ENCODE peak calls at places on chromosomes 3 and 15, in seven cellular contexts. One of them, this sample, is unnamed.

GRCh38 chr3:127152676-127153505 is 40.0 kb upstream of the PRR23E start:
- DNase-seq in SK-N-SH: no peak
- DNase-seq in GM23338: no peak
- DNase-seq in HCT116: no peak
- DNase-seq in neural progenitor cell: no peak
- DNase-seq in PC-3: no peak
- DNase-seq in MM.1S: no peak
- DNase-seq in this sample: no peak

GRCh38 chr3:120496278-120496975 is 45.6 kb upstream of the FSTL1 start:
- DNase-seq in SK-N-SH: no peak
- DNase-seq in neural progenitor cell: no peak
- DNase-seq in PC-3: peak
- DNase-seq in MM.1S: no peak
- DNase-seq in HCT116: no peak
- DNase-seq in GM23338: no peak
- DNase-seq in this sample: no peak

GRCh38 chr15:80059786-80060489 is 462 bp downstream of the ZFAND6 start:
- DNase-seq in PC-3: peak
- DNase-seq in HCT116: peak
- DNase-seq in SK-N-SH: peak
- DNase-seq in neural progenitor cell: peak
- DNase-seq in MM.1S: peak
- DNase-seq in GM23338: peak
- DNase-seq in this sample: peak

GRCh38 chr3:124731760-124732159 is 1.5 kb downstream of the UMPS start:
- DNase-seq in HCT116: no peak
- DNase-seq in GM23338: no peak
- DNase-seq in SK-N-SH: no peak
- DNase-seq in MM.1S: no peak
- DNase-seq in PC-3: no peak
- DNase-seq in neural progenitor cell: no peak
- DNase-seq in this sample: no peak

GRCh38 chr15:65953622-65954021 is 84.3 kb downstream of the RAB11A start:
- DNase-seq in MM.1S: peak
- DNase-seq in HCT116: no peak
- DNase-seq in neural progenitor cell: no peak
- DNase-seq in PC-3: no peak
- DNase-seq in GM23338: no peak
- DNase-seq in SK-N-SH: no peak
- DNase-seq in this sample: peak

GRCh38 chr3:172148269-172148668 is 108.9 kb downstream of the FNDC3B start:
- DNase-seq in PC-3: peak
- DNase-seq in HCT116: no peak
- DNase-seq in neural progenitor cell: no peak
- DNase-seq in MM.1S: no peak
- DNase-seq in GM23338: no peak
- DNase-seq in SK-N-SH: no peak
- DNase-seq in this sample: no peak

GRCh38 chr3:127493924-127494646 is 96.4 kb downstream of the TPRA1 start:
- DNase-seq in neural progenitor cell: no peak
- DNase-seq in SK-N-SH: no peak
- DNase-seq in GM23338: peak
- DNase-seq in HCT116: no peak
- DNase-seq in PC-3: no peak
- DNase-seq in MM.1S: no peak
- DNase-seq in this sample: no peak

GRCh38 chr3:136042608-136043221 is 77.2 kb downstream of the PPP2R3A start:
- DNase-seq in GM23338: peak
- DNase-seq in SK-N-SH: peak
- DNase-seq in neural progenitor cell: peak
- DNase-seq in HCT116: peak
- DNase-seq in PC-3: peak
- DNase-seq in MM.1S: peak
- DNase-seq in this sample: peak

GRCh38 chr3:61493339-61493738 is 68.0 kb upstream of the PTPRG start:
- DNase-seq in HCT116: no peak
- DNase-seq in MM.1S: no peak
- DNase-seq in neural progenitor cell: no peak
- DNase-seq in GM23338: no peak
- DNase-seq in PC-3: no peak
- DNase-seq in SK-N-SH: no peak
- DNase-seq in this sample: no peak

GRCh38 chr15:91956026-91956723 is 102.7 kb downstream of the SLCO3A1 start:
- DNase-seq in HCT116: no peak
- DNase-seq in GM23338: peak
- DNase-seq in MM.1S: no peak
- DNase-seq in SK-N-SH: peak
- DNase-seq in neural progenitor cell: peak
- DNase-seq in PC-3: no peak
- DNase-seq in this sample: no peak

GRCh38 chr3:60142009-60142408 is 1092.2 kb upstream of the CFAP20DC start:
- DNase-seq in SK-N-SH: peak
- DNase-seq in HCT116: no peak
- DNase-seq in PC-3: no peak
- DNase-seq in MM.1S: no peak
- DNase-seq in GM23338: peak
- DNase-seq in neural progenitor cell: no peak
- DNase-seq in this sample: no peak

GRCh38 chr3:60147249-60147648 is 1097.4 kb upstream of the CFAP20DC start:
- DNase-seq in PC-3: no peak
- DNase-seq in HCT116: no peak
- DNase-seq in MM.1S: no peak
- DNase-seq in GM23338: peak
- DNase-seq in SK-N-SH: no peak
- DNase-seq in neural progenitor cell: peak
- DNase-seq in this sample: no peak

GRCh38 chr3:60149501-60149900 is 1099.7 kb upstream of the CFAP20DC start:
- DNase-seq in PC-3: no peak
- DNase-seq in SK-N-SH: no peak
- DNase-seq in HCT116: no peak
- DNase-seq in MM.1S: no peak
- DNase-seq in neural progenitor cell: no peak
- DNase-seq in GM23338: no peak
- DNase-seq in this sample: no peak

GRCh38 chr3:60144071-60144470 is 1094.2 kb upstream of the CFAP20DC start:
- DNase-seq in GM23338: no peak
- DNase-seq in MM.1S: no peak
- DNase-seq in HCT116: no peak
- DNase-seq in SK-N-SH: no peak
- DNase-seq in PC-3: no peak
- DNase-seq in neural progenitor cell: no peak
- DNase-seq in this sample: no peak

GRCh38 chr3:60146121-60146520 is 1096.3 kb upstream of the CFAP20DC start:
- DNase-seq in SK-N-SH: no peak
- DNase-seq in neural progenitor cell: peak
- DNase-seq in PC-3: no peak
- DNase-seq in HCT116: no peak
- DNase-seq in GM23338: no peak
- DNase-seq in MM.1S: no peak
- DNase-seq in this sample: no peak
- TF ChIP-seq EZH2phosphoT487 in SK-N-SH: no peak
- TF ChIP-seq EZH2phosphoT487 in neural progenitor cell: no peak
- TF ChIP-seq EZH2phosphoT487 in PC-3: no peak
- TF ChIP-seq EZH2phosphoT487 in HCT116: no peak
- TF ChIP-seq EZH2phosphoT487 in GM23338: no peak
- TF ChIP-seq EZH2phosphoT487 in MM.1S: no peak
- TF ChIP-seq EZH2phosphoT487 in this sample: no peak

DNA sequence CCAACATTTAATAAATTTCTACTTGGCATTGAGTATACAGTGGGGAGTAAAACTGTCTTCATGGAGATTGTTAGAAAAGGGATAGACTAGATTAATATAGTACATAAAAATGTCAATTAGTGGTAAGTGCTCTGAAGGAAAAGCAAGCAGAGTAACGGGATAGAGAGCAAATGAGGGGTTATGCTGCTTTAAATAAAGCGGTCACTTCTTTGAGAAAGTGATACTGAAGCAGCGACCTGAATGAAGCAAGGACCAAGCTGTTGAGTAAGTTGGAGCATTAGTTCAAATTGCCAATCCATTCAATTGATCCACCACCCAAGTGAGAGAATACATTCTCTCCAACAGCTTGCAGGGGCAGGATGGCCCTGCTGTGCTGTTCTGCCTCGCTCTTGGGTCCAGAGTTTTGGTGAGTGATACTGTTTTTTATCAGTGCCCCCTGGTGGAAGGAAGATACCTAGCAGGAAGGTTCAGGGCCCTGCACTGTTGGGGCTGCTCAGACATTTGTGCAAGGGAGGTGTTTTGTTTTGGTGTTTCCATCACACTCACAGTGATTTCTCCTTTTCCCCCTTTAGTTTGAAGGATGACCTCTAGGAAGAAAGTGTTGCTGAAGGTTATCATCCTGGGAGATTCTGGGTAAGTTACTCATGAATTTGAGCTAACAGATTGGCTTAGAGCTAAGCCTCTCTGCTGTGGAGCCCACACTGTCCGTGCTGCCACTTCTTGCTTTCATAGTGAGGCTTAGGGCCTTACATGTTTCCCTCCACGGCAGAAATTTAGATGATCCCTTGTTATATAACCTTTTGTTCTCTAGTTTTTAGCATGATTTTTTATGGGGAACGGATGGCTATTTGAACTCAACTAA is 69.0 kb downstream of the RAB7A start:
- DNase-seq in GM23338: peak
- DNase-seq in SK-N-SH: peak
- DNase-seq in PC-3: peak
- DNase-seq in neural progenitor cell: peak
- DNase-seq in MM.1S: peak
- DNase-seq in HCT116: peak
- DNase-seq in this sample: peak
- TF ChIP-seq CTCF in GM23338: peak
- TF ChIP-seq CTCF in SK-N-SH: peak
- TF ChIP-seq CTCF in PC-3: peak
- TF ChIP-seq CTCF in neural progenitor cell: peak
- TF ChIP-seq CTCF in MM.1S: peak
- TF ChIP-seq CTCF in HCT116: peak
- TF ChIP-seq CTCF in this sample: peak

GRCh38 chr3:143769663-143770062 is 78.6 kb downstream of the SLC9A9 start:
- DNase-seq in PC-3: no peak
- DNase-seq in MM.1S: no peak
- DNase-seq in neural progenitor cell: no peak
- DNase-seq in GM23338: no peak
- DNase-seq in HCT116: no peak
- DNase-seq in SK-N-SH: no peak
- DNase-seq in this sample: no peak
- TF ChIP-seq EZH2phosphoT487 in PC-3: no peak
- TF ChIP-seq EZH2phosphoT487 in MM.1S: no peak
- TF ChIP-seq EZH2phosphoT487 in neural progenitor cell: no peak
- TF ChIP-seq EZH2phosphoT487 in GM23338: no peak
- TF ChIP-seq EZH2phosphoT487 in HCT116: no peak
- TF ChIP-seq EZH2phosphoT487 in SK-N-SH: no peak
- TF ChIP-seq EZH2phosphoT487 in this sample: no peak

GRCh38 chr3:25744477-25744876 is 38.8 kb downstream of the NGLY1 start:
- DNase-seq in neural progenitor cell: no peak
- DNase-seq in GM23338: no peak
- DNase-seq in SK-N-SH: no peak
- DNase-seq in PC-3: no peak
- DNase-seq in MM.1S: no peak
- DNase-seq in HCT116: no peak
- DNase-seq in this sample: no peak
- TF ChIP-seq CTCF in neural progenitor cell: no peak
- TF ChIP-seq CTCF in GM23338: no peak
- TF ChIP-seq CTCF in SK-N-SH: no peak
- TF ChIP-seq CTCF in PC-3: no peak
- TF ChIP-seq CTCF in MM.1S: no peak
- TF ChIP-seq CTCF in HCT116: no peak
- TF ChIP-seq CTCF in this sample: peak

GRCh38 chr3:122357828-122358617 is 25.0 kb downstream of the MIX23 start:
- DNase-seq in MM.1S: no peak
- DNase-seq in SK-N-SH: peak
- DNase-seq in PC-3: peak
- DNase-seq in HCT116: no peak
- DNase-seq in neural progenitor cell: no peak
- DNase-seq in GM23338: no peak
- DNase-seq in this sample: no peak
- TF ChIP-seq EZH2phosphoT487 in MM.1S: no peak
- TF ChIP-seq EZH2phosphoT487 in SK-N-SH: no peak
- TF ChIP-seq EZH2phosphoT487 in PC-3: no peak
- TF ChIP-seq EZH2phosphoT487 in HCT116: no peak
- TF ChIP-seq EZH2phosphoT487 in neural progenitor cell: no peak
- TF ChIP-seq EZH2phosphoT487 in GM23338: no peak
- TF ChIP-seq EZH2phosphoT487 in this sample: no peak

GRCh38 chr3:36597422-36597821 is 166.9 kb downstream of the DCLK3 start:
- DNase-seq in MM.1S: no peak
- DNase-seq in PC-3: peak
- DNase-seq in neural progenitor cell: peak
- DNase-seq in GM23338: no peak
- DNase-seq in HCT116: no peak
- DNase-seq in SK-N-SH: no peak
- DNase-seq in this sample: no peak

GRCh38 chr3:36596411-36596810 is 167.9 kb downstream of the DCLK3 start:
- DNase-seq in GM23338: no peak
- DNase-seq in MM.1S: no peak
- DNase-seq in PC-3: no peak
- DNase-seq in SK-N-SH: no peak
- DNase-seq in neural progenitor cell: no peak
- DNase-seq in HCT116: no peak
- DNase-seq in this sample: no peak

GRCh38 chr3:36595531-36595930 is 168.8 kb downstream of the DCLK3 start:
- DNase-seq in PC-3: no peak
- DNase-seq in MM.1S: no peak
- DNase-seq in SK-N-SH: no peak
- DNase-seq in HCT116: no peak
- DNase-seq in neural progenitor cell: no peak
- DNase-seq in GM23338: no peak
- DNase-seq in this sample: no peak

GRCh38 chr3:36591959-36592358 is 172.4 kb downstream of the DCLK3 start:
- DNase-seq in neural progenitor cell: no peak
- DNase-seq in HCT116: no peak
- DNase-seq in PC-3: peak
- DNase-seq in GM23338: no peak
- DNase-seq in MM.1S: no peak
- DNase-seq in SK-N-SH: no peak
- DNase-seq in this sample: no peak
- TF ChIP-seq CTCF in neural progenitor cell: no peak
- TF ChIP-seq CTCF in HCT116: no peak
- TF ChIP-seq CTCF in PC-3: peak
- TF ChIP-seq CTCF in GM23338: peak
- TF ChIP-seq CTCF in MM.1S: no peak
- TF ChIP-seq CTCF in SK-N-SH: peak
- TF ChIP-seq CTCF in this sample: no peak